ENCODE peak calls at places on chromosomes 4 and X, in six cellular contexts. Z, P, B, N, T and F are unnamed samples.

GRCh38 chr4:74320559-74321118 is 12.4 kb downstream of the EPGN start:
- DNase-seq in Z (no peak), P (no peak), B (peak; percentile 17), N (peak; percentile 25), T (no peak), F (peak; percentile 60)

GRCh38 chrX:19864736-19865135 is 22.7 kb downstream of the SH3KBP1 start:
- DNase-seq in Z (no peak), P (no peak), B (no peak), N (no peak), T (no peak), F (no peak)

GRCh38 chrX:16832301-16832700 is 37.9 kb downstream of the RBBP7 start:
- DNase-seq in Z (no peak), P (no peak), B (no peak), N (no peak), T (no peak), F (peak; percentile 39)

GRCh38 chr4:38281416-38282071 is 321.3 kb downstream of the PTTG2 start:
- DNase-seq in Z (no peak), P (no peak), B (no peak), N (no peak), T (no peak), F (peak; percentile 64)

GRCh38 chrX:134472041-134472440 is 12.1 kb downstream of the HPRT1 start:
- DNase-seq in Z (no peak), P (no peak), B (no peak), N (no peak), T (no peak), F (no peak)

GRCh38 chrX:15151267-15152196 is 118.4 kb downstream of the ASB9 start:
- DNase-seq in Z (no peak), P (no peak), B (no peak), N (no peak), T (no peak), F (no peak)

GRCh38 chr4:91147067-91147466 is 1019.9 kb downstream of the CCSER1 start:
- DNase-seq in Z (no peak), P (no peak), B (no peak), N (no peak), T (no peak), F (no peak)

GRCh38 chr4:41976775-41977516 is 4.6 kb upstream of the DCAF4L1 start:
- DNase-seq in Z (no peak), P (no peak), B (no peak), N (no peak), T (no peak), F (no peak)

GRCh38 chr4:95508421-95508820 is 40.4 kb downstream of the UNC5C start:
- DNase-seq in Z (no peak), P (no peak), B (no peak), N (no peak), T (no peak), F (peak; percentile 39)

GRCh38 chrX:154727418-154728323 is 23.2 kb downstream of the GAB3 start:
- DNase-seq in Z (peak; percentile 68), P (peak; percentile 49), B (no peak), N (no peak), T (peak; percentile 33), F (peak; percentile 80)

GRCh38 chrX:148577711-148578110 is 77.3 kb downstream of the AFF2 start:
- DNase-seq in Z (no peak), P (no peak), B (no peak), N (no peak), T (no peak), F (no peak)

GRCh38 chr4:113636877-113637276 is 124.7 kb downstream of the CAMK2D start:
- DNase-seq in Z (no peak), P (no peak), B (peak; percentile 21), N (no peak), T (no peak), F (peak; percentile 78)

GRCh38 chrX:22409418-22409817 is 136.7 kb downstream of the CBLL2 start:
- DNase-seq in Z (no peak), P (no peak), B (no peak), N (no peak), T (no peak), F (no peak)

GRCh38 chr4:123672987-123673386 is 276.4 kb downstream of the SPRY1 start:
- DNase-seq in Z (no peak), P (no peak), B (no peak), N (no peak), T (no peak), F (no peak)

GRCh38 chrX:154458116-154458953 is at the start of gene PLXNA3:
- DNase-seq in Z (peak; percentile 62), P (peak; percentile 54), B (peak; percentile 85), N (peak; percentile 80), T (no peak), F (peak; percentile 65)

GRCh38 chr4:56147371-56147770 is 198.6 kb downstream of the CEP135 start:
- DNase-seq in Z (no peak), P (no peak), B (no peak), N (no peak), T (no peak), F (no peak)

GRCh38 chr4:3685081-3685645 is 81.0 kb upstream of the ADRA2C start:
- DNase-seq in Z (no peak), P (no peak), B (no peak), N (no peak), T (no peak), F (no peak)

GRCh38 chr4:81648576-81649272 is 177.0 kb upstream of the RASGEF1B start:
- DNase-seq in Z (no peak), P (no peak), B (no peak), N (peak; percentile 8), T (no peak), F (no peak)

GRCh38 chr4:3836802-3837601 is 70.8 kb downstream of the ADRA2C start:
- DNase-seq in Z (no peak), P (no peak), B (peak; percentile 89), N (no peak), T (no peak), F (no peak)

GRCh38 chr4:94256833-94257232 is 49.2 kb downstream of the SMARCAD1 start:
- DNase-seq in Z (no peak), P (no peak), B (no peak), N (no peak), T (no peak), F (no peak)

GRCh38 chrX:111823068-111823467 is 52.9 kb upstream of the TRPC5OS start:
- DNase-seq in Z (no peak), P (no peak), B (peak; percentile 38), N (peak; percentile 13), T (no peak), F (peak; percentile 55)
- TF ChIP-seq CTCF in Z (no peak), P (peak; percentile 33), B (peak; percentile 42), N (peak; percentile 9), T (no peak), F (peak; percentile 5)

GRCh38 chr4:1031346-1031745 is 19.9 kb downstream of the FGFRL1 start:
- DNase-seq in Z (no peak), P (no peak), B (no peak), N (no peak), T (no peak), F (no peak)

GRCh38 chr4:1029536-1029935 is 18.1 kb downstream of the FGFRL1 start:
- DNase-seq in Z (no peak), P (no peak), B (no peak), N (no peak), T (no peak), F (no peak)

GRCh38 chr4:1031956-1032795 is 20.8 kb downstream of the FGFRL1 start:
- DNase-seq in Z (no peak), P (no peak), B (no peak), N (no peak), T (no peak), F (no peak)

GRCh38 chr4:1029957-1030520 is 18.6 kb downstream of the FGFRL1 start:
- DNase-seq in Z (no peak), P (no peak), B (peak; percentile 72), N (no peak), T (no peak), F (no peak)

GRCh38 chr4:1030559-1030958 is 19.1 kb downstream of the FGFRL1 start:
- DNase-seq in Z (no peak), P (no peak), B (peak; percentile 60), N (no peak), T (no peak), F (no peak)
- TF ChIP-seq CTCF in Z (no peak), P (no peak), B (no peak), N (no peak), T (no peak), F (no peak)

GRCh38 chr4:26235500-26235899 is 85.3 kb upstream of the RBPJ start:
- DNase-seq in Z (no peak), P (peak; percentile 48), B (no peak), N (no peak), T (peak; percentile 38), F (peak; percentile 72)
- TF ChIP-seq CTCF in Z (no peak), P (peak; percentile 27), B (no peak), N (no peak), T (no peak), F (peak; percentile 22)

DNA sequence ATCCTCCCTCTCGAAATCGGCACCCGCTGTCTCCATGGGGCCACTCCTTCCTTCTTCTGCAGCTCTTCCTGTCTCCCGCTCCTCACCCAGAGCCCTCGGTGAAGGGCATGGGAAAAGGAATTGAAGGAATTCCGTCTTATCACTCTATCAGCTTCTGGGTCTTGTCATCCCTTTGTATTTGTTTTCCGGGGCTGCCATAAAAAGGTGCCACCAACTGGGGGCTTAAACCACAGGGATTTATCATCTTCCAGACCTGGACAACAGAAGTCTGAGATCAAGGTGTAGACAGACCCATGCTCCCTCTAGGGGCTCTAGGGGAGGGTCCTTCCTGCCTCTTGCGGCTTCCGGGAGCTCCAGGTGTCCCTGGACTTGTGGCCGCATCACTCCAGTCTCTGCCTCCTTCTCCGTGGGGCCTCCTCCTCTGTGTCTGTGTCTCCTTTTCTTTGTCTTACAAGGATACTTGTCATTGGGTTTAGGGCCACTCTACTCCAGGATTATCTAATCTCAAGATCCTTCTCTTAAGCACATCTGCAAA is 24.0 kb downstream of the CD99 start:
- DNase-seq in Z (no peak), P (no peak), B (no peak), N (no peak), T (no peak), F (no peak)
- TF ChIP-seq CTCF in Z (no peak), P (no peak), B (no peak), N (no peak), T (no peak), F (no peak)

GRCh38 chrX:28609917-28610613 is 22.8 kb downstream of the IL1RAPL1 start:
- DNase-seq in Z (no peak), P (peak; percentile 32), B (no peak), N (no peak), T (no peak), F (no peak)
- TF ChIP-seq CTCF in Z (no peak), P (no peak), B (no peak), N (no peak), T (no peak), F (no peak)

GRCh38 chr4:183257808-183258207 is 62.3 kb downstream of the CLDN22 start:
- DNase-seq in Z (no peak), P (no peak), B (no peak), N (no peak), T (no peak), F (no peak)
- TF ChIP-seq CTCF in Z (no peak), P (no peak), B (peak; percentile 29), N (no peak), T (no peak), F (no peak)